ENCODE peak calls at places on chromosomes 4 and X, in five cellular contexts. Y is GM12891, I is uterus, X is transverse colon, J is K562. V is an unnamed sample.

GRCh38 chrX:19839770-19840254 is 47.6 kb downstream of the SH3KBP1 start:
- DNase-seq in Y (no peak), I (no peak), X (no peak), J (no peak), V (no peak)

GRCh38 chrX:115348440-115349225 is 59.1 kb downstream of the LUZP4 start:
- DNase-seq in Y (no peak), I (no peak), X (no peak), J (no peak), V (no peak)

GRCh38 chrX:150234126-150234525 is 129.0 kb upstream of the MAMLD1 start:
- DNase-seq in Y (no peak), I (no peak), X (no peak), J (no peak), V (no peak)

GRCh38 chr4:40990899-40991265 is 223.5 kb downstream of the APBB2 start:
- DNase-seq in Y (no peak), I (no peak), X (no peak), J (no peak), V (no peak)

GRCh38 chr4:126564283-126564854 is 1068.4 kb upstream of the INTU start:
- DNase-seq in Y (no peak), I (no peak), X (no peak), J (no peak), V (no peak)

GRCh38 chr4:78610546-78611214 is 59.1 kb downstream of the ANXA3 start:
- DNase-seq in Y (no peak), I (no peak), X (no peak), J (peak), V (no peak)

GRCh38 chr4:6230827-6231662 is 30.7 kb upstream of the JAKMIP1 start:
- DNase-seq in Y (no peak), I (no peak), X (no peak), J (no peak), V (no peak)

GRCh38 chrX:132209527-132209926 is 9.7 kb downstream of the RAP2C start:
- DNase-seq in Y (no peak), I (no peak), X (no peak), J (no peak), V (no peak)

GRCh38 chr4:176781739-176782100 is 11.0 kb downstream of the VEGFC start:
- DNase-seq in Y (no peak), I (no peak), X (no peak), J (no peak), V (no peak)

GRCh38 chr4:10951306-10951705 is 266.7 kb upstream of the CLNK start:
- DNase-seq in Y (no peak), I (no peak), X (no peak), J (no peak), V (no peak)

GRCh38 chrX:134186362-134187121 is 50.4 kb upstream of the CCDC160 start:
- DNase-seq in Y (no peak), I (no peak), X (peak), J (no peak), V (no peak)

GRCh38 chr4:186203391-186203802 is 12.0 kb downstream of the CYP4V2 start:
- DNase-seq in Y (no peak), I (no peak), X (no peak), J (peak), V (no peak)

GRCh38 chr4:6777636-6778281 is 4.8 kb upstream of the KIAA0232 start:
- DNase-seq in Y (no peak), I (no peak), X (peak), J (peak), V (no peak)

GRCh38 chr4:65668201-65669007 is 1.9 kb downstream of the EPHA5 start:
- DNase-seq in Y (no peak), I (peak), X (no peak), J (no peak), V (no peak)

GRCh38 chr4:169810325-169811323 is 52.9 kb upstream of the HPF1 start:
- DNase-seq in Y (peak), I (no peak), X (peak), J (peak), V (peak)

GRCh38 chr4:69823481-69824186 is 36.3 kb downstream of the SULT1E1 start:
- DNase-seq in Y (no peak), I (no peak), X (peak), J (no peak), V (no peak)

GRCh38 chr4:575281-576141 is 584 bp downstream of the TMEM271 start:
- DNase-seq in Y (no peak), I (no peak), X (no peak), J (no peak), V (no peak)

GRCh38 chr4:38169524-38169923 is 209.3 kb downstream of the PTTG2 start:
- DNase-seq in Y (no peak), I (no peak), X (no peak), J (no peak), V (no peak)

GRCh38 chrX:154804564-154804956 is 725 bp downstream of the MPP1 start:
- DNase-seq in Y (no peak), I (no peak), X (no peak), J (no peak), V (no peak)

GRCh38 chr4:182881928-182882327 is 35.3 kb downstream of the DCTD start:
- DNase-seq in Y (no peak), I (no peak), X (no peak), J (no peak), V (no peak)

GRCh38 chrX:21781525-21781924 is 23.6 kb upstream of the SMPX start:
- DNase-seq in Y (no peak), I (no peak), X (no peak), J (no peak), V (no peak)

GRCh38 chrX:97389761-97390192 is 506.1 kb downstream of the RPA4 start:
- DNase-seq in Y (no peak), I (no peak), X (no peak), J (no peak), V (no peak)

GRCh38 chr4:76783836-76784235 is 114.1 kb downstream of the SOWAHB start:
- DNase-seq in Y (no peak), I (no peak), X (no peak), J (no peak), V (no peak)

GRCh38 chrX:17968367-17968766 is 107.3 kb upstream of the RAI2 start:
- DNase-seq in Y (no peak), I (no peak), X (no peak), J (peak), V (no peak)

GRCh38 chr4:797066-797465 is 28.9 kb downstream of the CPLX1 start:
- DNase-seq in Y (no peak), I (no peak), X (no peak), J (no peak), V (no peak)

GRCh38 chr4:101328063-101328602 is 19.2 kb downstream of the PPP3CA start:
- DNase-seq in Y (no peak), I (no peak), X (no peak), J (no peak), V (no peak)

GRCh38 chr4:28557755-28558154 is 1697.1 kb downstream of the STIM2 start:
- DNase-seq in Y (no peak), I (no peak), X (no peak), J (no peak), V (no peak)

GRCh38 chr4:162841769-162842168 is 324.9 kb downstream of the NAF1 start:
- DNase-seq in Y (no peak), I (no peak), X (no peak), J (no peak), V (no peak)

GRCh38 chr4:108943971-108944370 is 181.1 kb upstream of the ETNPPL start:
- DNase-seq in Y (no peak), I (no peak), X (no peak), J (no peak), V (no peak)

GRCh38 chrX:72554448-72555140 is 18.0 kb downstream of the HDAC8 start:
- DNase-seq in Y (no peak), I (no peak), X (no peak), J (peak), V (no peak)

GRCh38 chrX:71815121-71815905 is 52.2 kb downstream of the CXorf49B start:
- DNase-seq in Y (no peak), I (no peak), X (no peak), J (no peak), V (no peak)

GRCh38 chrX:143634373-143634685 is 1.6 kb downstream of the SLITRK4 start:
- DNase-seq in Y (no peak), I (no peak), X (no peak), J (no peak), V (no peak)

GRCh38 chr4:149706942-149707341 is 108.7 kb downstream of the IQCM start:
- DNase-seq in Y (no peak), I (no peak), X (no peak), J (no peak), V (no peak)

GRCh38 chr4:89549907-89550306 is 242.3 kb upstream of the GPRIN3 start:
- DNase-seq in Y (no peak), I (no peak), X (no peak), J (no peak), V (no peak)

GRCh38 chr4:129335263-129335662 is 239.3 kb downstream of the C4orf33 start:
- DNase-seq in Y (no peak), I (no peak), X (no peak), J (no peak), V (no peak)

GRCh38 chr4:8351931-8352367 is 82.4 kb downstream of the HTRA3 start:
- DNase-seq in Y (no peak), I (peak), X (no peak), J (no peak), V (no peak)

DNA sequence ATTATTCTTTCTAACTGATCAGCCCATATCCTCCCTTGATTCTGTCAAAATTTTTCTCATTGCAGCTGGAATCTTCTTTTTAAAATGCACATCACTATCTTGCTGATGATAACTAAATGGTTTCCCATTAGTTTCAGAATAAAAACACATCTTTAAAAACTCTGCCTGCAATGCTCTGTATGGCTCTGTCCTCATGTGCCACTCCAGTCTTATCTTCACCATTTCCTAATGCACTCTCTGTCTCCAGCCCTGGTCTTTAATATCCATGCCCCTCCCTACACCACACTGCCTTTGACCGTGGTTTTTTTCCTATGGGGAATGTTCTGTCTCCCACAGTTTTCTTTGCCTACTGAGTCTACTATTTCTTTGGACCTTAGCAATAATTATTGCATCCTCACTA is 244.1 kb upstream of the ARSJ start:
- DNase-seq in Y (no peak), I (no peak), X (no peak), J (no peak), V (no peak)
- TF ChIP-seq POLR2A in Y (no peak), I (no peak), X (no peak), J (no peak), V (no peak)

DNA sequence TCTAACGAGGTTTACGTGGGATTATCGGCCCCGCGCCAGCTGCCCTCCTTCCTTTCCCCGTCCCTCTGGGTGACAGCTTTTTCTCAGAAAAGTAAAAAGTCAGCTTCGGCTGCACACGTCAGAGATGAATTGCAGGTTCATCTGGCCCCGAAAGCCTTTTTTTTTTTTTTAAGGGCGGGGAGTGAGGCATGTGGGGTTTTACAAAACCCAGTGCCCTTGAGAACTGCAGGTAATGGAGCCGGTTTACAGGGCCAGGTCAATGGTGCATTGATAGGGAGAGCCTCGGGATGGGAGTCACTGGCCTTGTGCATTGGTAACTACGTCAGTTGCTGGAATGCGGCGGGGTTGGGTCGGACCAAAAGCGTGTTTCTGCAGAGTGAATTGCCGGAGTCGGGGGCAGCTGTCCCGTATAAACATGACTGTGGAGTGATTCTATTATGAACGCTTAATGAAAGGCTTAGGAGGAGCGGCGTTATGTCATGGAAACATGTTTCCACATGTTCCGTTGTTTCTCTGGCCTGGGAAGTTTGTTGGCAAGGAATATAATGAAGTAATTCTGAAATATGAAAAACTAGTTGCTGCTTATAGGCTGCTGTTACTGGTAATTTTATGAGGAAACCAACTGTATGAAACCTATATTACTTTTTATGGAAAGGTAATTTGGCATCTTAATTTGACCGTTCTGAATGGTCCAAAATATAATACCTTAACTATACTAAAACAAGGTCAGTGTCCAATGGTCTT is 1.1 kb downstream of the HSPA4L start:
- DNase-seq in Y (peak), I (peak), X (peak), J (peak), V (peak)
- TF ChIP-seq POLR2A in Y (peak), I (no peak), X (no peak), J (no peak), V (no peak)

DNA sequence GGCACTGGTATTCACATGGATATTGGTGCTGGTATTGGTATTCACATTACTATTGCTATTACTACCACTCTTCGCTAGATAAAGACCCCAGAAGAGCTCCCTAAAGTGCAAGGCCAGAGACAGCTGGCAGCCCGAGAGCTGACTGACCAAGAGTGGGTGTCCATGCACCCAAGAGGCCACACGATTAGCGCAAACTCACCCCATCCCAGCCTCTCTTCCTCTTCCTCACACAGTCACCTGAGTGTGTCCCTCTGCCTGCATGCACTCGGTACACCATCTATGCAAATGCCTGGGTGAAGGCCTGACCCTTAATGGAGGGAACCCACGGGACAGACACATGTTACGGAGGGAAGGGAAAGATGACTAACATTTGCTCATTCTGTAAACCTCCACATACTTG is 86.7 kb downstream of the HAUS3 start:
- DNase-seq in Y (no peak), I (no peak), X (no peak), J (no peak), V (no peak)
- TF ChIP-seq POLR2A in Y (no peak), I (no peak), X (no peak), J (no peak), V (no peak)

GRCh38 chrX:107675823-107676555 is 47.7 kb downstream of the PRPS1 start:
- DNase-seq in Y (no peak), I (peak), X (no peak), J (peak), V (no peak)

GRCh38 chrX:107673933-107674479 is 45.7 kb downstream of the PRPS1 start:
- DNase-seq in Y (no peak), I (peak), X (peak), J (peak), V (no peak)

GRCh38 chrX:107675365-107675654 is 47.0 kb downstream of the PRPS1 start:
- DNase-seq in Y (no peak), I (no peak), X (no peak), J (no peak), V (no peak)

GRCh38 chrX:107673401-107673800 is 45.1 kb downstream of the PRPS1 start:
- DNase-seq in Y (no peak), I (no peak), X (no peak), J (no peak), V (no peak)

GRCh38 chrX:107674480-107675364 is 46.4 kb downstream of the PRPS1 start:
- DNase-seq in Y (no peak), I (peak), X (peak), J (peak), V (no peak)
- TF ChIP-seq POLR2A in Y (no peak), I (no peak), X (peak), J (no peak), V (no peak)

GRCh38 chr4:141133146-141134006 is at the start of gene RNF150:
- DNase-seq in Y (peak), I (peak), X (peak), J (peak), V (peak)
- TF ChIP-seq POLR2A in Y (no peak), I (peak), X (no peak), J (no peak), V (no peak)

DNA sequence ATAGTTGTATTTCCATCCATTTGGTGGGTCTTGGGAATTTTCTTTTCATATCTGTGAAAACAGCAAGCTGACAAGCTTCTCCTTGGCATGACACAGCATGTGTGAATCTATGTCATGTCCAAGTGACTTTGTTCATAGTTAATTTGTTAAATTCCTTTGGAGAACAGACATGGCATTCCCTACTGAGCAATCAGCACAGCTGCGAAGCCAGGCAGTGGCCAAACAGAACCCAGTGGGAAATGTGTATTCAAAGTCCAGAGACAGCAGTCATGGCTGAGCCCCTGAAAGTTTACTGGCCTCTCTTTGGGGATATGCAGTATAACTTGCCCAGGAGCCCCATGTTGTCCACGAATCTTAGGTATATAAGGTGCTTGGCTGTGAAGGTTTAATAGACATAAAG is 474.7 kb downstream of the NKX6-1 start:
- DNase-seq in Y (no peak), I (no peak), X (no peak), J (no peak), V (no peak)
- TF ChIP-seq POLR2A in Y (no peak), I (no peak), X (no peak), J (no peak), V (no peak)

V was measured in H54.